ENCODE peak calls at places on chromosomes 12 and 14, in six cellular contexts. B is K562, Z is IMR-90, N is mammary epithelial cell, L is left lung, G is adrenal gland. E is an unnamed sample. For H3K4me1, the result is how much of the 10 kb centered on the place peaks cover.

GRCh38 chr14:57205953-57206352 is 62.8 kb downstream of the EXOC5 start:
- DNase-seq in G (no peak), Z (peak), B (no peak), L (no peak), N (no peak), E (no peak)

GRCh38 chr14:75928587-75929230 is 53.1 kb downstream of the TGFB3 start:
- DNase-seq in G (no peak), Z (peak), L (no peak), B (no peak), N (no peak), E (no peak)

GRCh38 chr12:93852067-93852466 is 174.9 kb downstream of the CRADD start:
- DNase-seq in L (no peak), N (no peak), G (no peak), B (no peak), Z (no peak), E (no peak)

GRCh38 chr14:52073251-52073650 is 4.4 kb upstream of the NID2 start:
- DNase-seq in B (no peak), L (no peak), N (no peak), G (no peak), Z (peak), E (no peak)

GRCh38 chr12:116542345-116542950 is 16.7 kb upstream of the MAP1LC3B2 start:
- DNase-seq in G (peak), B (peak), N (no peak), Z (no peak), L (no peak), E (no peak)

GRCh38 chr14:73238262-73238852 is 1.1 kb downstream of the PAPLN start:
- DNase-seq in N (peak), B (peak), Z (peak), L (no peak), G (no peak), E (peak)

GRCh38 chr14:30854492-30854891 is 19.9 kb upstream of the COCH start:
- DNase-seq in B (no peak), Z (no peak), N (no peak), G (no peak), L (no peak), E (no peak)

GRCh38 chr14:80100681-80101080 is 110.6 kb downstream of the DIO2 start:
- DNase-seq in G (no peak), Z (no peak), B (no peak), L (peak), N (no peak), E (no peak)

GRCh38 chr14:35384386-35385041 is 20.0 kb downstream of the NFKBIA start:
- DNase-seq in N (no peak), Z (peak), G (peak), L (no peak), B (no peak), E (no peak)

GRCh38 chr12:109880938-109881337 is 597 bp upstream of the GLTP start:
- DNase-seq in Z (no peak), B (no peak), L (no peak), G (no peak), N (no peak), E (no peak)

GRCh38 chr12:40055227-40055579 is 50.7 kb downstream of the SLC2A13 start:
- DNase-seq in G (no peak), L (no peak), N (no peak), Z (peak), B (no peak), E (no peak)

GRCh38 chr14:99432491-99432890 is 48.2 kb downstream of the SETD3 start:
- DNase-seq in L (no peak), N (no peak), G (no peak), Z (no peak), B (no peak), E (no peak)

GRCh38 chr12:100733817-100734593 is 60.6 kb upstream of the ANO4 start:
- DNase-seq in N (peak), B (peak), L (no peak), Z (peak), G (no peak), E (no peak)

GRCh38 chr14:63614964-63615363 is 26.7 kb downstream of the WDR89 start:
- DNase-seq in Z (peak), N (no peak), B (no peak), G (no peak), L (no peak), E (no peak)

GRCh38 chr12:9619411-9620179 is 11.9 kb upstream of the KLRB1 start:
- DNase-seq in B (no peak), Z (no peak), G (no peak), N (no peak), L (no peak), E (no peak)

GRCh38 chr12:9617124-9617523 is 9.4 kb upstream of the KLRB1 start:
- DNase-seq in L (no peak), B (no peak), N (no peak), G (no peak), Z (no peak), E (no peak)

DNA sequence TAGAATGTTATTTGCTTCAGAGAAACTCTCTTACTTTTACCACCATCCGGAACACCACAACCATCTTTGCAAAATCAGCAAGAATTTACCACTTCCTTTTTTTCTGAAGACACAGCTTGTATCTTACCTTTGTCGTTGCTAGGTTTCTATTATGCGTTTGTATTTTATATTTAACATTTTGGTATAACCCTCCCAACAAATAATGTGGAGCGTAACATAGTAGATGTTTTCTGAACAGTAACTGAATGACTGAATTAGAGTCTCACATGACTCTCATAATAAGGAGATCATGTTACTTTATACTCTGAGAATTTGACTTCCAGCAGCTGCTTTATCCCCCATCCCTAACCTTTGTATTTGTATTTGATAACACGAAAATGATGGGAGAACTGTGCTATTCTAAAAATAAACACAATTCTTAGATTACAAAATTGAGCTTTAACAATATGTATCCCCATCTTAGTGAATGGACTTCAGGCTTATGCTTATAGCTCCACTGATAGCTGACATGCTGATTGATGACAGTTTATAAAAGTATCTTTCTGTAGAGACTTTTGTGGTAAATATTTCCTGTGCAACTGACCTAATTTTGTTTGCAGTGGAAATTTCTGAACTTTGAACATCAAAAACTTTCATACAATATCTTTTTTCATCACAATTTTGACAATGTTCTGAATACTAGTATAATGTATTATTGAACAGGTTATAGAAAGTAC is 7.9 kb upstream of the KLRB1 start:
- DNase-seq in L (no peak), N (no peak), G (no peak), Z (no peak), B (no peak), E (no peak)
- H3K4me1 ChIP-seq in L (under half), N (under half), G (under half), Z (under half), B (under half), E (under half)

GRCh38 chr14:39426605-39427004 is 5.6 kb downstream of the FBXO33 start:
- DNase-seq in G (no peak), B (no peak), L (no peak), Z (peak), N (peak), E (no peak)

GRCh38 chr14:39422243-39422642 is 10.0 kb downstream of the FBXO33 start:
- DNase-seq in L (no peak), B (no peak), Z (no peak), G (no peak), N (no peak), E (no peak)

GRCh38 chr14:39423793-39424192 is 8.4 kb downstream of the FBXO33 start:
- DNase-seq in B (no peak), L (no peak), G (no peak), Z (no peak), N (no peak), E (no peak)

GRCh38 chr14:39428118-39428517 is 4.1 kb downstream of the FBXO33 start:
- DNase-seq in G (no peak), Z (no peak), B (no peak), L (no peak), N (no peak), E (no peak)

GRCh38 chr14:39425947-39426346 is 6.3 kb downstream of the FBXO33 start:
- DNase-seq in Z (no peak), L (no peak), N (no peak), G (no peak), B (no peak), E (no peak)
- H3K4me1 ChIP-seq in Z (under half), L (half or more), N (under half), G (half or more), B (under half), E (under half)

DNA sequence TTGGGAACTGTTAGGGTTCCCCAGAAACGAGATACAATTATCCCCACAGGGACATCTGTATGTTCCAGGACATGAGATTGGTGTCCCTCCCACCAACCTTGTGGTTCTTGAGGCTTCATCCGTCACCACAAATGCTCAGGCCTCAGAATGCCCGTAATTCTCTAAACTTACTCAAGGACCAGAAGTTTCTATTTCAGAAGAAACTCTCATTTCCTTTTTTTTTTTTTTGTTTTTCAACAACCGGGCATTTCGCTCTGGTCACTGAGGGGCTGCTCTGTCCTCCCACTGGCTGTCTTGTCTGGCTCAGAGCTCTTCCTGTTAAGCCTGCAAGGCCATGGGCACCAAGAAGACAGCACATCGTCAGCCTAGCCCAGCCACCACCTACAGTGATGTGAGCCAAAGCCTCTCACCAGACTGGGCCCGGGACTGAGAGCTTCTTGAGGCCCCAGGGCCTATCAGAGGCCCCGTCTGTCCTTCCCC is 36.2 kb downstream of the VDR start:
- DNase-seq in L (no peak), G (no peak), N (no peak), B (no peak), Z (no peak), E (no peak)
- H3K4me1 ChIP-seq in L (under half), G (under half), N (under half), B (under half), Z (under half), E (under half)

DNA sequence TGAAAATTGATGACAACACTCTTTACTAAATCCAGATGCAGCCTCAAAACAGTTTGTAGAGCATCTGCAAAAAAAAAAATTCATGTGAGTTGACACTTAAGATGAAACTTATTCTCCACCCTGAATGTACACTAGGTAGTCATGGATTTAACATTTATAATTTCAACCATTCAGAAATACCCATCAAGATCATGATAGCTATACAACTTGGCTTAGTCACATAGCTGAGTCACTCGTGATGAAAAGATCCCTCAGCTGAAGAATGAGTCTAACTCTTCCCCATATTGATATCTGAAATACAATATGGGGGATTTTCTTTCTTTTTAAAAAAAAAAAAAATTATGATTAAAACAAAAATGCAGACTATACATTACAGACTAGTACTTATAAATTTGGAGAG is 104.8 kb upstream of the PLEKHG7 start:
- DNase-seq in Z (peak), L (no peak), G (no peak), B (no peak), N (peak), E (no peak)
- H3K4me1 ChIP-seq in Z (under half), L (under half), G (under half), B (under half), N (half or more), E (half or more)

GRCh38 chr12:52023976-52024688 is 17.4 kb downstream of the TAMALIN start:
- DNase-seq in B (no peak), L (no peak), N (no peak), Z (no peak), G (no peak), E (no peak)

GRCh38 chr12:52023182-52023975 is 16.6 kb downstream of the TAMALIN start:
- DNase-seq in B (peak), L (peak), N (peak), G (peak), Z (peak), E (no peak)

GRCh38 chr12:52020539-52021336 is 14.0 kb downstream of the TAMALIN start:
- DNase-seq in Z (peak), N (no peak), B (peak), L (no peak), G (no peak), E (no peak)

GRCh38 chr12:52020126-52020525 is 13.4 kb downstream of the TAMALIN start:
- DNase-seq in N (no peak), G (no peak), B (no peak), Z (no peak), L (no peak), E (no peak)

DNA sequence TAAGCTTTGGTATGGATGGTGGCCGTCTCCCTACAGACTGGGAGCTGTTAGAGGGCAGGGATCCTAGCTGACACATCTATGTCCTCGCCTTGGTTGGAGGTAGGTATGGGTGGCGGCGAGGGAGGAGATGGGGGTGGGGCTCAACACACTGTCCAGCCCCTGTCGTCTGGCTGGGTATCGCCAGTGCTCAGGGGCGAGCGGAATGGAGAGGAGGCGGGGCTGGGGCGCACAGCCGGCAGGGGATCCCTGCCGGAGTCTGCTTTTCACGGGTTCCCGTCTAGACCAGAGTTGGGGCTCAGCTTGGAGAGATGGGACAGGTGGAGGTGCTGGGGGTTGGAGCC is 16.1 kb downstream of the TAMALIN start:
- DNase-seq in N (no peak), Z (no peak), G (no peak), L (no peak), B (peak), E (no peak)
- H3K4me1 ChIP-seq in N (under half), Z (under half), G (under half), L (under half), B (under half), E (under half)

GRCh38 chr14:59482471-59483331 is 1.5 kb downstream of the L3HYPDH start:
- DNase-seq in L (no peak), N (peak), B (peak), Z (peak), G (peak), E (peak)

GRCh38 chr14:59483819-59484610 is at the start of the genes JKAMP and L3HYPDH:
- DNase-seq in Z (peak), B (peak), N (peak), L (peak), G (peak), E (peak)

GRCh38 chr14:59482120-59482434 is 2.1 kb downstream of the L3HYPDH start:
- DNase-seq in G (no peak), N (no peak), B (no peak), Z (no peak), L (no peak), E (no peak)

GRCh38 chr14:59484611-59485174 is 376 bp downstream of the JKAMP start:
- DNase-seq in L (no peak), G (no peak), N (no peak), B (no peak), Z (peak), E (no peak)

DNA sequence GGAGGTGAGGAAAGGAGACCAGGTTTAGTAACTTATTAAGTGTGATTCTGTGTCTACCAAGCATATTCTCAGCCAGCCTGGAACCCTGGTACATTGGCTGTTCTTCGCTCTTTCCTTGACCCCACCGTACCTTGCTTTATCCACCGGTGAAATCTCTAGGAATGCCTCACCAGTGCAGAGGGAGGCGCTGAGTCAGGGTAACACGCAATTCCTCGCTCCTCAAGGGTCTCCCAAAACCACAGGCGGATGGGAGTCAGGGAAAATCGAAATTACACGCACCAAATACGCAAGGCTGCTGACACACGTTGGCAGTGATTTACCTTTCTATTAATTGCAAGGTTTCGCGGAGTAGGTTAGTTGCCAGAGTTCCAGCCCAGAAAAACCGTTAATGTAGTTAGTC is 848 bp downstream of the L3HYPDH start:
- DNase-seq in Z (peak), L (no peak), N (no peak), G (peak), B (peak), E (no peak)
- H3K4me1 ChIP-seq in Z (under half), L (half or more), N (under half), G (half or more), B (under half), E (under half)

GRCh38 chr14:54547583-54547982 is 19.3 kb upstream of the SAMD4A start:
- DNase-seq in B (no peak), Z (no peak), N (no peak), L (no peak), G (no peak), E (no peak)
- H3K4me1 ChIP-seq in B (under half), Z (under half), N (under half), L (under half), G (under half), E (under half)

DNA sequence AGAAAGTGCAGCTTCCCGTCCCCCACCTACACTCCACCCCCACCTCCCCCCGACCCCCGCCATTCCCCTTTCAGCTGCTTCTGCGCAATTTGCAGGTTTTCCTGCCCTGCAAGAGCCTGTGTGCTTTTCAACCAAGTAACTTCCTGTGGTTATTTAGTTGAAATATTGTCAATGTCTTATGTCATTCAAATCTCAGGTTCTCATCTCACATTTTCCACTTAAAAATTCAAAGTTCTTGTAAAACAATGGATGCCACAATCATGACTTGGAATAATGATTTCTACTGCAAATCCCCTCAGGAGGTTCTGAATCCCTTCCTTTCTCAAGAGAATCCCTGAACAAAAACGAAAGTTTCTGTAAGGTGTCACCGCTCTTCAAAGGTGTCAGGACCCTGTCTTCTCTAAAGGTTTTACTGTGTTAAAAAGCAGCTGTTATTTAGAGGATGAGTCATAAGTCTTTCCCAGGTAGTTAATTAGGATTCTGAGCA is 31.6 kb downstream of the WBP11 start:
- DNase-seq in Z (no peak), L (no peak), N (no peak), G (no peak), B (no peak), E (no peak)
- H3K4me1 ChIP-seq in Z (under half), L (under half), N (under half), G (under half), B (under half), E (under half)

GRCh38 chr14:93084866-93085857 is 30.6 kb downstream of the ITPK1 start:
- DNase-seq in G (no peak), N (no peak), Z (no peak), B (no peak), L (peak), E (no peak)

GRCh38 chr14:93081875-93082570 is 33.7 kb downstream of the ITPK1 start:
- DNase-seq in G (no peak), L (peak), N (no peak), B (no peak), Z (no peak), E (no peak)

GRCh38 chr14:93083898-93084297 is 31.8 kb downstream of the ITPK1 start:
- DNase-seq in G (no peak), N (no peak), L (peak), Z (no peak), B (no peak), E (no peak)

GRCh38 chr14:93084402-93084801 is 31.3 kb downstream of the ITPK1 start:
- DNase-seq in G (no peak), B (no peak), Z (no peak), N (no peak), L (peak), E (no peak)

DNA sequence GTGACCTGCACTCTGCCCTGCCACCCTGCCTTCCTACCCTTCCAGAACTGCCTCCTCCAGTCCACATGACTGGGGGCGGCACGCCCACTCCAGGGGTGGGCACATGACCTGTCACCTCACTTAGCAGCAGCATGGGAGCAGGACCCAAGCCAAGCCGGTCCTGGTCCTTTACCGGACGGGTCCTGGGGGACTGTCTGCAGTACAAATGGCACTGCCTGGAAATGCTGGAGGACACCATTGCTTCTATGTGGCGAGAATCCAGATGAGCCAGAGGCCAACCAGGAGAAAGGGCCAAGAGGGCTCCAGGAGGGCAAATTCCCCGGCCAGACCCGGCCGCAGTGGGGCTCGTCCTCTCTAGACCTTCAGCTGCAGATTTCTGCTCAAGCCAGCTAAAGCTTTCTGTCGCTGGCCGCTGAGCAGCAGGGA is 33.1 kb downstream of the ITPK1 start:
- DNase-seq in G (no peak), B (no peak), N (no peak), L (peak), Z (no peak), E (no peak)
- H3K4me1 ChIP-seq in G (under half), B (under half), N (under half), L (under half), Z (under half), E (under half)